ENCODE peak calls at places on chromosomes 11 and 22, in ten cellular contexts. One of them, this sample, is unnamed. For H3K36me3, the result is how much of the 10 kb centered on the place peaks cover.

GRCh38 chr11:134609361-134610115 is 197.5 kb upstream of the B3GAT1 start:
- DNase-seq in bronchial epithelial cell: no peak
- DNase-seq in esophagus squamous epithelium: no peak
- DNase-seq in stomach: no peak
- DNase-seq in brain microvascular endothelial cell: no peak
- DNase-seq in colonic mucosa: no peak
- DNase-seq in HCT116: no peak
- DNase-seq in tibial nerve: no peak
- DNase-seq in kidney epithelial cell: no peak
- DNase-seq in neural progenitor cell: no peak
- DNase-seq in this sample: no peak

GRCh38 chr11:133064152-133064877 is 468.0 kb downstream of the OPCML start:
- DNase-seq in brain microvascular endothelial cell: peak
- DNase-seq in esophagus squamous epithelium: no peak
- DNase-seq in colonic mucosa: no peak
- DNase-seq in tibial nerve: peak
- DNase-seq in HCT116: no peak
- DNase-seq in stomach: peak
- DNase-seq in bronchial epithelial cell: no peak
- DNase-seq in kidney epithelial cell: no peak
- DNase-seq in neural progenitor cell: peak
- DNase-seq in this sample: peak

GRCh38 chr11:60974726-60975125 is 3.2 kb downstream of the CD6 start:
- DNase-seq in kidney epithelial cell: no peak
- DNase-seq in brain microvascular endothelial cell: no peak
- DNase-seq in HCT116: no peak
- DNase-seq in neural progenitor cell: no peak
- DNase-seq in colonic mucosa: no peak
- DNase-seq in stomach: no peak
- DNase-seq in tibial nerve: no peak
- DNase-seq in bronchial epithelial cell: no peak
- DNase-seq in esophagus squamous epithelium: no peak
- DNase-seq in this sample: no peak

GRCh38 chr22:49765951-49766350 is 61.7 kb downstream of the BRD1 start:
- DNase-seq in tibial nerve: no peak
- DNase-seq in kidney epithelial cell: no peak
- DNase-seq in stomach: peak
- DNase-seq in brain microvascular endothelial cell: no peak
- DNase-seq in HCT116: no peak
- DNase-seq in colonic mucosa: no peak
- DNase-seq in esophagus squamous epithelium: no peak
- DNase-seq in neural progenitor cell: no peak
- DNase-seq in bronchial epithelial cell: no peak
- DNase-seq in this sample: no peak

GRCh38 chr11:111923351-111923788 is 4.7 kb downstream of the C11orf52 start:
- DNase-seq in stomach: no peak
- DNase-seq in tibial nerve: no peak
- DNase-seq in colonic mucosa: no peak
- DNase-seq in brain microvascular endothelial cell: no peak
- DNase-seq in neural progenitor cell: no peak
- DNase-seq in kidney epithelial cell: no peak
- DNase-seq in bronchial epithelial cell: no peak
- DNase-seq in esophagus squamous epithelium: no peak
- DNase-seq in HCT116: no peak
- DNase-seq in this sample: no peak

GRCh38 chr11:76788661-76789442 is 5.7 kb downstream of the TSKU start:
- DNase-seq in stomach: peak
- DNase-seq in esophagus squamous epithelium: no peak
- DNase-seq in HCT116: peak
- DNase-seq in tibial nerve: no peak
- DNase-seq in brain microvascular endothelial cell: no peak
- DNase-seq in kidney epithelial cell: no peak
- DNase-seq in colonic mucosa: peak
- DNase-seq in neural progenitor cell: no peak
- DNase-seq in bronchial epithelial cell: peak
- DNase-seq in this sample: no peak

GRCh38 chr11:93772123-93772522 is 12.0 kb upstream of the MED17 start:
- DNase-seq in stomach: no peak
- DNase-seq in tibial nerve: no peak
- DNase-seq in esophagus squamous epithelium: no peak
- DNase-seq in colonic mucosa: no peak
- DNase-seq in kidney epithelial cell: no peak
- DNase-seq in brain microvascular endothelial cell: no peak
- DNase-seq in HCT116: no peak
- DNase-seq in neural progenitor cell: no peak
- DNase-seq in bronchial epithelial cell: no peak
- DNase-seq in this sample: no peak

GRCh38 chr11:122954455-122954854 is 27.2 kb downstream of the BSX start:
- DNase-seq in brain microvascular endothelial cell: no peak
- DNase-seq in neural progenitor cell: no peak
- DNase-seq in colonic mucosa: no peak
- DNase-seq in esophagus squamous epithelium: no peak
- DNase-seq in stomach: no peak
- DNase-seq in tibial nerve: no peak
- DNase-seq in HCT116: no peak
- DNase-seq in bronchial epithelial cell: no peak
- DNase-seq in kidney epithelial cell: no peak
- DNase-seq in this sample: no peak

GRCh38 chr11:41660585-41660984 is 201.1 kb upstream of the LRRC4C start:
- DNase-seq in brain microvascular endothelial cell: no peak
- DNase-seq in stomach: no peak
- DNase-seq in tibial nerve: no peak
- DNase-seq in neural progenitor cell: peak
- DNase-seq in esophagus squamous epithelium: no peak
- DNase-seq in colonic mucosa: no peak
- DNase-seq in bronchial epithelial cell: no peak
- DNase-seq in HCT116: no peak
- DNase-seq in kidney epithelial cell: no peak
- DNase-seq in this sample: peak

GRCh38 chr11:8832571-8833260 is 78.3 kb upstream of the AKIP1 start:
- DNase-seq in HCT116: no peak
- DNase-seq in brain microvascular endothelial cell: no peak
- DNase-seq in esophagus squamous epithelium: no peak
- DNase-seq in colonic mucosa: no peak
- DNase-seq in tibial nerve: no peak
- DNase-seq in bronchial epithelial cell: peak
- DNase-seq in stomach: peak
- DNase-seq in kidney epithelial cell: peak
- DNase-seq in neural progenitor cell: no peak
- DNase-seq in this sample: peak

GRCh38 chr11:125257751-125258150 is 93.2 kb downstream of the PKNOX2 start:
- DNase-seq in colonic mucosa: no peak
- DNase-seq in HCT116: no peak
- DNase-seq in stomach: no peak
- DNase-seq in kidney epithelial cell: no peak
- DNase-seq in neural progenitor cell: no peak
- DNase-seq in brain microvascular endothelial cell: no peak
- DNase-seq in esophagus squamous epithelium: no peak
- DNase-seq in tibial nerve: no peak
- DNase-seq in bronchial epithelial cell: no peak
- DNase-seq in this sample: no peak

GRCh38 chr11:70675697-70676374 is 277.5 kb downstream of the CTTN start:
- DNase-seq in stomach: no peak
- DNase-seq in kidney epithelial cell: no peak
- DNase-seq in esophagus squamous epithelium: no peak
- DNase-seq in HCT116: peak
- DNase-seq in bronchial epithelial cell: no peak
- DNase-seq in brain microvascular endothelial cell: no peak
- DNase-seq in tibial nerve: no peak
- DNase-seq in neural progenitor cell: no peak
- DNase-seq in colonic mucosa: peak
- DNase-seq in this sample: no peak

GRCh38 chr11:45259607-45260006 is 26.5 kb downstream of the SYT13 start:
- DNase-seq in colonic mucosa: peak
- DNase-seq in HCT116: peak
- DNase-seq in neural progenitor cell: no peak
- DNase-seq in brain microvascular endothelial cell: no peak
- DNase-seq in tibial nerve: no peak
- DNase-seq in esophagus squamous epithelium: no peak
- DNase-seq in bronchial epithelial cell: peak
- DNase-seq in kidney epithelial cell: peak
- DNase-seq in stomach: peak
- DNase-seq in this sample: no peak

GRCh38 chr22:27554106-27554814 is 247.3 kb downstream of the MN1 start:
- DNase-seq in tibial nerve: no peak
- DNase-seq in stomach: peak
- DNase-seq in brain microvascular endothelial cell: no peak
- DNase-seq in colonic mucosa: peak
- DNase-seq in neural progenitor cell: peak
- DNase-seq in HCT116: no peak
- DNase-seq in esophagus squamous epithelium: no peak
- DNase-seq in bronchial epithelial cell: peak
- DNase-seq in kidney epithelial cell: no peak
- DNase-seq in this sample: no peak

GRCh38 chr11:114522818-114523217 is 36.9 kb downstream of the NXPE1 start:
- DNase-seq in esophagus squamous epithelium: no peak
- DNase-seq in neural progenitor cell: no peak
- DNase-seq in stomach: no peak
- DNase-seq in brain microvascular endothelial cell: no peak
- DNase-seq in colonic mucosa: peak
- DNase-seq in bronchial epithelial cell: no peak
- DNase-seq in HCT116: no peak
- DNase-seq in tibial nerve: no peak
- DNase-seq in kidney epithelial cell: no peak
- DNase-seq in this sample: no peak
- TF ChIP-seq CTCF in esophagus squamous epithelium: no peak
- TF ChIP-seq CTCF in neural progenitor cell: no peak
- TF ChIP-seq CTCF in stomach: no peak
- TF ChIP-seq CTCF in brain microvascular endothelial cell: no peak
- TF ChIP-seq CTCF in colonic mucosa: no peak
- TF ChIP-seq CTCF in bronchial epithelial cell: no peak
- TF ChIP-seq CTCF in HCT116: no peak
- TF ChIP-seq CTCF in tibial nerve: no peak
- TF ChIP-seq CTCF in kidney epithelial cell: no peak
- TF ChIP-seq CTCF in this sample: no peak

GRCh38 chr11:69647761-69648497 is 7.0 kb downstream of the CCND1 start:
- DNase-seq in stomach: no peak
- DNase-seq in neural progenitor cell: no peak
- DNase-seq in esophagus squamous epithelium: no peak
- DNase-seq in colonic mucosa: no peak
- DNase-seq in brain microvascular endothelial cell: no peak
- DNase-seq in tibial nerve: no peak
- DNase-seq in HCT116: no peak
- DNase-seq in kidney epithelial cell: no peak
- DNase-seq in bronchial epithelial cell: no peak
- DNase-seq in this sample: no peak
- H3K36me3 ChIP-seq in stomach: half or more
- H3K36me3 ChIP-seq in neural progenitor cell: under half
- H3K36me3 ChIP-seq in esophagus squamous epithelium: under half
- H3K36me3 ChIP-seq in colonic mucosa: under half
- H3K36me3 ChIP-seq in brain microvascular endothelial cell: half or more
- H3K36me3 ChIP-seq in tibial nerve: half or more
- H3K36me3 ChIP-seq in HCT116: half or more
- H3K36me3 ChIP-seq in kidney epithelial cell: under half
- H3K36me3 ChIP-seq in bronchial epithelial cell: under half
- H3K36me3 ChIP-seq in this sample: under half

DNA sequence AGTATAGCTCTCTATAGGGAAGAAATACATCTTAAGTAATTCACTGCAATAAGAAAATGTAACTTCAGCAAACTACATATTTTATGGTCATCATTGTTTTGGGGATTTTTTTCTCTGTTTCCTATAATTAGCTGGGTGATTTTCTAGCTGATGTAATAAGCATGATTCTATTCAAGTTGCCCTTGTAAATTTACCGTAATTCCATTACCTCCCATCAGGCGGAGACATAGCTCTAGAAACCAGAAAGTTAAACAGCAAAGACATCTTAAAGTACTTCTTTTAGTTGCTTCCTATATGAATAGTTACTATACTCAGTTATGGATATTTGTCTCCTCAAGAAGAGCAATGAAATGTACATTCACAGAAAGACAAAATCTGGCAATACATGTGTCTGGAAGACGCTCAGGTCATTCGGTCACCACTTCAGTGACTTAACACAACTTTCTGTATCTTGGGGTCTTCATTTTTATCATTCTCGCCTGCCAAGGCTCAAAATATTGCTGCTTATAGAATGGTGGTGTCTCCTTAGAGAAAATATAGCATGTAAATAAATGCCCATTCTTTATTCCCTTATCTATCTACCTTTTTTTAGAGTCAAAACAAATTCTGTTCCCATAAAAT is 239.9 kb upstream of the ZC3H12C start:
- DNase-seq in bronchial epithelial cell: peak
- DNase-seq in esophagus squamous epithelium: no peak
- DNase-seq in neural progenitor cell: peak
- DNase-seq in stomach: no peak
- DNase-seq in tibial nerve: no peak
- DNase-seq in brain microvascular endothelial cell: peak
- DNase-seq in HCT116: peak
- DNase-seq in colonic mucosa: no peak
- DNase-seq in kidney epithelial cell: peak
- DNase-seq in this sample: peak
- TF ChIP-seq CTCF in bronchial epithelial cell: peak
- TF ChIP-seq CTCF in esophagus squamous epithelium: peak
- TF ChIP-seq CTCF in neural progenitor cell: peak
- TF ChIP-seq CTCF in stomach: peak
- TF ChIP-seq CTCF in tibial nerve: no peak
- TF ChIP-seq CTCF in brain microvascular endothelial cell: peak
- TF ChIP-seq CTCF in HCT116: peak
- TF ChIP-seq CTCF in colonic mucosa: peak
- TF ChIP-seq CTCF in kidney epithelial cell: peak
- TF ChIP-seq CTCF in this sample: peak

GRCh38 chr22:20983081-20983745 is 1.1 kb downstream of the LZTR1 start:
- DNase-seq in neural progenitor cell: no peak
- DNase-seq in bronchial epithelial cell: no peak
- DNase-seq in colonic mucosa: no peak
- DNase-seq in HCT116: no peak
- DNase-seq in brain microvascular endothelial cell: no peak
- DNase-seq in esophagus squamous epithelium: no peak
- DNase-seq in stomach: no peak
- DNase-seq in kidney epithelial cell: no peak
- DNase-seq in tibial nerve: no peak
- DNase-seq in this sample: no peak

GRCh38 chr22:20988573-20989322 is 6.7 kb downstream of the LZTR1 start:
- DNase-seq in neural progenitor cell: no peak
- DNase-seq in kidney epithelial cell: no peak
- DNase-seq in brain microvascular endothelial cell: no peak
- DNase-seq in tibial nerve: no peak
- DNase-seq in HCT116: no peak
- DNase-seq in colonic mucosa: no peak
- DNase-seq in esophagus squamous epithelium: no peak
- DNase-seq in stomach: no peak
- DNase-seq in bronchial epithelial cell: no peak
- DNase-seq in this sample: peak

GRCh38 chr22:20987375-20987774 is 5.3 kb downstream of the LZTR1 start:
- DNase-seq in brain microvascular endothelial cell: no peak
- DNase-seq in colonic mucosa: no peak
- DNase-seq in kidney epithelial cell: no peak
- DNase-seq in esophagus squamous epithelium: no peak
- DNase-seq in bronchial epithelial cell: no peak
- DNase-seq in tibial nerve: no peak
- DNase-seq in HCT116: no peak
- DNase-seq in stomach: no peak
- DNase-seq in neural progenitor cell: no peak
- DNase-seq in this sample: no peak

GRCh38 chr22:20986365-20986764 is 4.3 kb downstream of the LZTR1 start:
- DNase-seq in bronchial epithelial cell: no peak
- DNase-seq in brain microvascular endothelial cell: no peak
- DNase-seq in HCT116: no peak
- DNase-seq in neural progenitor cell: no peak
- DNase-seq in tibial nerve: no peak
- DNase-seq in kidney epithelial cell: no peak
- DNase-seq in esophagus squamous epithelium: no peak
- DNase-seq in colonic mucosa: no peak
- DNase-seq in stomach: no peak
- DNase-seq in this sample: no peak

GRCh38 chr22:20985720-20986119 is 3.6 kb downstream of the LZTR1 start:
- DNase-seq in bronchial epithelial cell: no peak
- DNase-seq in HCT116: no peak
- DNase-seq in brain microvascular endothelial cell: no peak
- DNase-seq in tibial nerve: no peak
- DNase-seq in esophagus squamous epithelium: no peak
- DNase-seq in colonic mucosa: no peak
- DNase-seq in neural progenitor cell: no peak
- DNase-seq in kidney epithelial cell: no peak
- DNase-seq in stomach: no peak
- DNase-seq in this sample: no peak
- H3K36me3 ChIP-seq in bronchial epithelial cell: under half
- H3K36me3 ChIP-seq in HCT116: under half
- H3K36me3 ChIP-seq in brain microvascular endothelial cell: under half
- H3K36me3 ChIP-seq in tibial nerve: half or more
- H3K36me3 ChIP-seq in esophagus squamous epithelium: under half
- H3K36me3 ChIP-seq in colonic mucosa: under half
- H3K36me3 ChIP-seq in neural progenitor cell: under half
- H3K36me3 ChIP-seq in kidney epithelial cell: under half
- H3K36me3 ChIP-seq in stomach: half or more
- H3K36me3 ChIP-seq in this sample: under half

This sample was measured in GM23338.